ENCODE peak calls at places on chromosomes 1 and 21, in seven cellular contexts. R is stimulated activated CD4-positive, alpha-beta T cell treated with anti-CD3 and anti-CD28 coated beads, TNF-alpha, amount 100 ng/mL, for 1 hour; L is NCI-H510A treated with DMSO at 0.1 percent for 48 hours; Y is NCI-H2081; H is skeletal muscle cell; B is stimulated activated CD8-positive, alpha-beta memory T cell treated with anti-CD3 and anti-CD28 coated beads, Interleukin-2, amount 100 ng/mL, for 48 hours; I is tibial nerve. F is an unnamed sample.

GRCh38 chr1:60573726-60574409 is 500.3 kb upstream of the C1orf87 start:
- DNase-seq in R (no peak), H (peak), Y (no peak), B (no peak), L (peak), I (no peak), F (peak)

GRCh38 chr1:200873116-200873670 is 412 bp downstream of the GPR25 start:
- DNase-seq in B (no peak), L (no peak), I (no peak), R (no peak), H (no peak), Y (no peak), F (no peak)

GRCh38 chr1:221045842-221046831 is 166.9 kb downstream of the HLX start:
- DNase-seq in R (no peak), H (no peak), B (no peak), L (no peak), Y (no peak), I (no peak), F (no peak)

GRCh38 chr1:115310821-115311220 is 27.2 kb downstream of the NGF start:
- DNase-seq in R (no peak), I (no peak), B (no peak), H (no peak), Y (no peak), L (no peak), F (no peak)

GRCh38 chr1:218401896-218402770 is 57.0 kb downstream of the TGFB2 start:
- DNase-seq in I (no peak), B (no peak), L (peak), R (no peak), H (no peak), Y (peak), F (no peak)

GRCh38 chr1:14656384-14656937 is 58.0 kb downstream of the KAZN start:
- DNase-seq in B (no peak), I (no peak), Y (no peak), R (no peak), H (no peak), L (no peak), F (no peak)

GRCh38 chr1:23163395-23163794 is 5.3 kb downstream of the LUZP1 start:
- DNase-seq in B (no peak), Y (no peak), L (no peak), I (no peak), R (no peak), H (no peak), F (no peak)

GRCh38 chr1:62384276-62385005 is 52.4 kb upstream of the USP1 start:
- DNase-seq in B (no peak), Y (peak), I (no peak), L (peak), H (peak), R (no peak), F (peak)

GRCh38 chr1:17579951-17580939 is 40.7 kb downstream of the ARHGEF10L start:
- DNase-seq in R (no peak), H (no peak), L (no peak), Y (no peak), B (no peak), I (no peak), F (no peak)

GRCh38 chr1:16090076-16090826 is 16.8 kb upstream of the FAM131C start:
- DNase-seq in Y (no peak), L (no peak), R (no peak), B (no peak), I (no peak), H (no peak), F (no peak)

GRCh38 chr21:44461005-44461404 is 5.7 kb downstream of the LRRC3 start:
- DNase-seq in L (no peak), I (no peak), H (no peak), B (no peak), R (no peak), Y (no peak), F (no peak)

GRCh38 chr1:109877320-109877771 is 33.3 kb upstream of the CSF1 start:
- DNase-seq in L (no peak), Y (no peak), H (peak), I (peak), R (no peak), B (no peak), F (no peak)

GRCh38 chr1:65480684-65481405 is 60.4 kb downstream of the LEPR start:
- DNase-seq in R (no peak), Y (no peak), I (no peak), H (no peak), B (no peak), L (no peak), F (no peak)

GRCh38 chr1:42690477-42691156 is 8.4 kb downstream of the YBX1 start:
- DNase-seq in R (no peak), B (no peak), Y (no peak), H (no peak), I (no peak), L (no peak), F (peak)